ENCODE peak calls at places on chromosomes 1 and 21, in seven cellular contexts. One of them, this sample, is unnamed.

GRCh38 chr21:41777934-41778815 is 11.3 kb upstream of the RIPK4 start:
- DNase-seq in activated CD4-positive, alpha-beta T cell treated with anti-CD3 and anti-CD28 coated beads for 48 hours: peak
- DNase-seq in GM03348: peak
- DNase-seq in fibroblast of villous mesenchyme: peak
- DNase-seq in GM04504: peak
- DNase-seq in stimulated activated CD4-positive, alpha-beta T cell treated with anti-CD3 and anti-CD28 coated beads, Interleukin-1b, Interleukin-23, amount 100 ng/mL, for 24 hours: no peak
- DNase-seq in Jurkat, Clone E6-1: no peak
- DNase-seq in this sample: peak

GRCh38 chr21:42809577-42810440 is 69.5 kb downstream of the WDR4 start:
- DNase-seq in activated CD4-positive, alpha-beta T cell treated with anti-CD3 and anti-CD28 coated beads for 48 hours: no peak
- DNase-seq in GM03348: no peak
- DNase-seq in fibroblast of villous mesenchyme: no peak
- DNase-seq in GM04504: no peak
- DNase-seq in stimulated activated CD4-positive, alpha-beta T cell treated with anti-CD3 and anti-CD28 coated beads, Interleukin-1b, Interleukin-23, amount 100 ng/mL, for 24 hours: no peak
- DNase-seq in Jurkat, Clone E6-1: no peak
- DNase-seq in this sample: no peak

GRCh38 chr21:19908386-19908785 is 1089.8 kb upstream of the NCAM2 start:
- DNase-seq in activated CD4-positive, alpha-beta T cell treated with anti-CD3 and anti-CD28 coated beads for 48 hours: no peak
- DNase-seq in GM03348: no peak
- DNase-seq in fibroblast of villous mesenchyme: no peak
- DNase-seq in GM04504: no peak
- DNase-seq in stimulated activated CD4-positive, alpha-beta T cell treated with anti-CD3 and anti-CD28 coated beads, Interleukin-1b, Interleukin-23, amount 100 ng/mL, for 24 hours: no peak
- DNase-seq in Jurkat, Clone E6-1: peak
- DNase-seq in this sample: no peak

GRCh38 chr1:38733761-38734160 is 125.8 kb downstream of the RRAGC start:
- DNase-seq in activated CD4-positive, alpha-beta T cell treated with anti-CD3 and anti-CD28 coated beads for 48 hours: no peak
- DNase-seq in GM03348: no peak
- DNase-seq in fibroblast of villous mesenchyme: no peak
- DNase-seq in GM04504: no peak
- DNase-seq in stimulated activated CD4-positive, alpha-beta T cell treated with anti-CD3 and anti-CD28 coated beads, Interleukin-1b, Interleukin-23, amount 100 ng/mL, for 24 hours: no peak
- DNase-seq in Jurkat, Clone E6-1: no peak
- DNase-seq in this sample: no peak

GRCh38 chr1:54965624-54966340 is 14.6 kb upstream of the TMEM61 start:
- DNase-seq in activated CD4-positive, alpha-beta T cell treated with anti-CD3 and anti-CD28 coated beads for 48 hours: no peak
- DNase-seq in GM03348: no peak
- DNase-seq in fibroblast of villous mesenchyme: peak
- DNase-seq in GM04504: no peak
- DNase-seq in stimulated activated CD4-positive, alpha-beta T cell treated with anti-CD3 and anti-CD28 coated beads, Interleukin-1b, Interleukin-23, amount 100 ng/mL, for 24 hours: no peak
- DNase-seq in Jurkat, Clone E6-1: no peak
- DNase-seq in this sample: peak

GRCh38 chr1:214989341-214989740 is 93.2 kb upstream of the KCNK2 start:
- DNase-seq in activated CD4-positive, alpha-beta T cell treated with anti-CD3 and anti-CD28 coated beads for 48 hours: no peak
- DNase-seq in GM03348: peak
- DNase-seq in fibroblast of villous mesenchyme: no peak
- DNase-seq in GM04504: peak
- DNase-seq in stimulated activated CD4-positive, alpha-beta T cell treated with anti-CD3 and anti-CD28 coated beads, Interleukin-1b, Interleukin-23, amount 100 ng/mL, for 24 hours: no peak
- DNase-seq in Jurkat, Clone E6-1: no peak
- DNase-seq in this sample: peak

GRCh38 chr1:91806777-91807700 is 78.9 kb downstream of the TGFBR3 start:
- DNase-seq in activated CD4-positive, alpha-beta T cell treated with anti-CD3 and anti-CD28 coated beads for 48 hours: no peak
- DNase-seq in GM03348: peak
- DNase-seq in fibroblast of villous mesenchyme: peak
- DNase-seq in GM04504: no peak
- DNase-seq in stimulated activated CD4-positive, alpha-beta T cell treated with anti-CD3 and anti-CD28 coated beads, Interleukin-1b, Interleukin-23, amount 100 ng/mL, for 24 hours: no peak
- DNase-seq in Jurkat, Clone E6-1: no peak
- DNase-seq in this sample: peak

GRCh38 chr1:41278076-41278475 is 36.0 kb upstream of the SCMH1 start:
- DNase-seq in activated CD4-positive, alpha-beta T cell treated with anti-CD3 and anti-CD28 coated beads for 48 hours: no peak
- DNase-seq in GM03348: no peak
- DNase-seq in fibroblast of villous mesenchyme: no peak
- DNase-seq in GM04504: no peak
- DNase-seq in stimulated activated CD4-positive, alpha-beta T cell treated with anti-CD3 and anti-CD28 coated beads, Interleukin-1b, Interleukin-23, amount 100 ng/mL, for 24 hours: no peak
- DNase-seq in Jurkat, Clone E6-1: no peak
- DNase-seq in this sample: no peak

GRCh38 chr1:12165342-12165741 is 1.4 kb upstream of the TNFRSF1B start:
- DNase-seq in activated CD4-positive, alpha-beta T cell treated with anti-CD3 and anti-CD28 coated beads for 48 hours: no peak
- DNase-seq in GM03348: no peak
- DNase-seq in fibroblast of villous mesenchyme: no peak
- DNase-seq in GM04504: no peak
- DNase-seq in stimulated activated CD4-positive, alpha-beta T cell treated with anti-CD3 and anti-CD28 coated beads, Interleukin-1b, Interleukin-23, amount 100 ng/mL, for 24 hours: no peak
- DNase-seq in Jurkat, Clone E6-1: no peak
- DNase-seq in this sample: no peak

GRCh38 chr1:200154069-200154767 is 126.7 kb downstream of the NR5A2 start:
- DNase-seq in activated CD4-positive, alpha-beta T cell treated with anti-CD3 and anti-CD28 coated beads for 48 hours: peak
- DNase-seq in GM03348: no peak
- DNase-seq in fibroblast of villous mesenchyme: no peak
- DNase-seq in GM04504: no peak
- DNase-seq in stimulated activated CD4-positive, alpha-beta T cell treated with anti-CD3 and anti-CD28 coated beads, Interleukin-1b, Interleukin-23, amount 100 ng/mL, for 24 hours: no peak
- DNase-seq in Jurkat, Clone E6-1: peak
- DNase-seq in this sample: peak

GRCh38 chr1:159922499-159923202 is 2.7 kb downstream of the TAGLN2 start:
- DNase-seq in activated CD4-positive, alpha-beta T cell treated with anti-CD3 and anti-CD28 coated beads for 48 hours: no peak
- DNase-seq in GM03348: peak
- DNase-seq in fibroblast of villous mesenchyme: peak
- DNase-seq in GM04504: peak
- DNase-seq in stimulated activated CD4-positive, alpha-beta T cell treated with anti-CD3 and anti-CD28 coated beads, Interleukin-1b, Interleukin-23, amount 100 ng/mL, for 24 hours: no peak
- DNase-seq in Jurkat, Clone E6-1: no peak
- DNase-seq in this sample: no peak

GRCh38 chr1:226429051-226429461 is 21.2 kb upstream of the PARP1 start:
- DNase-seq in activated CD4-positive, alpha-beta T cell treated with anti-CD3 and anti-CD28 coated beads for 48 hours: no peak
- DNase-seq in GM03348: no peak
- DNase-seq in fibroblast of villous mesenchyme: no peak
- DNase-seq in GM04504: no peak
- DNase-seq in stimulated activated CD4-positive, alpha-beta T cell treated with anti-CD3 and anti-CD28 coated beads, Interleukin-1b, Interleukin-23, amount 100 ng/mL, for 24 hours: no peak
- DNase-seq in Jurkat, Clone E6-1: peak
- DNase-seq in this sample: no peak

GRCh38 chr1:29586991-29587745 is 350.8 kb downstream of the PTPRU start:
- DNase-seq in activated CD4-positive, alpha-beta T cell treated with anti-CD3 and anti-CD28 coated beads for 48 hours: no peak
- DNase-seq in GM03348: no peak
- DNase-seq in fibroblast of villous mesenchyme: no peak
- DNase-seq in GM04504: no peak
- DNase-seq in stimulated activated CD4-positive, alpha-beta T cell treated with anti-CD3 and anti-CD28 coated beads, Interleukin-1b, Interleukin-23, amount 100 ng/mL, for 24 hours: no peak
- DNase-seq in Jurkat, Clone E6-1: no peak
- DNase-seq in this sample: no peak

GRCh38 chr1:3664700-3665375 is 12.5 kb downstream of the TP73 start:
- DNase-seq in activated CD4-positive, alpha-beta T cell treated with anti-CD3 and anti-CD28 coated beads for 48 hours: no peak
- DNase-seq in GM03348: no peak
- DNase-seq in fibroblast of villous mesenchyme: no peak
- DNase-seq in GM04504: no peak
- DNase-seq in stimulated activated CD4-positive, alpha-beta T cell treated with anti-CD3 and anti-CD28 coated beads, Interleukin-1b, Interleukin-23, amount 100 ng/mL, for 24 hours: no peak
- DNase-seq in Jurkat, Clone E6-1: no peak
- DNase-seq in this sample: no peak

GRCh38 chr1:200048244-200048643 is 20.7 kb downstream of the NR5A2 start:
- DNase-seq in activated CD4-positive, alpha-beta T cell treated with anti-CD3 and anti-CD28 coated beads for 48 hours: no peak
- DNase-seq in GM03348: no peak
- DNase-seq in fibroblast of villous mesenchyme: no peak
- DNase-seq in GM04504: no peak
- DNase-seq in stimulated activated CD4-positive, alpha-beta T cell treated with anti-CD3 and anti-CD28 coated beads, Interleukin-1b, Interleukin-23, amount 100 ng/mL, for 24 hours: no peak
- DNase-seq in Jurkat, Clone E6-1: no peak
- DNase-seq in this sample: no peak

GRCh38 chr1:48673725-48674124 is 103.0 kb downstream of the BEND5 start:
- DNase-seq in activated CD4-positive, alpha-beta T cell treated with anti-CD3 and anti-CD28 coated beads for 48 hours: no peak
- DNase-seq in GM03348: no peak
- DNase-seq in fibroblast of villous mesenchyme: no peak
- DNase-seq in GM04504: no peak
- DNase-seq in stimulated activated CD4-positive, alpha-beta T cell treated with anti-CD3 and anti-CD28 coated beads, Interleukin-1b, Interleukin-23, amount 100 ng/mL, for 24 hours: no peak
- DNase-seq in Jurkat, Clone E6-1: no peak
- DNase-seq in this sample: no peak

GRCh38 chr1:32900956-32901822 is at the start of gene TMEM54:
- DNase-seq in activated CD4-positive, alpha-beta T cell treated with anti-CD3 and anti-CD28 coated beads for 48 hours: no peak
- DNase-seq in GM03348: peak
- DNase-seq in fibroblast of villous mesenchyme: no peak
- DNase-seq in GM04504: no peak
- DNase-seq in stimulated activated CD4-positive, alpha-beta T cell treated with anti-CD3 and anti-CD28 coated beads, Interleukin-1b, Interleukin-23, amount 100 ng/mL, for 24 hours: no peak
- DNase-seq in Jurkat, Clone E6-1: no peak
- DNase-seq in this sample: no peak

GRCh38 chr1:231443363-231443762 is 21.3 kb upstream of the EGLN1 start:
- DNase-seq in activated CD4-positive, alpha-beta T cell treated with anti-CD3 and anti-CD28 coated beads for 48 hours: no peak
- DNase-seq in GM03348: no peak
- DNase-seq in fibroblast of villous mesenchyme: no peak
- DNase-seq in GM04504: no peak
- DNase-seq in stimulated activated CD4-positive, alpha-beta T cell treated with anti-CD3 and anti-CD28 coated beads, Interleukin-1b, Interleukin-23, amount 100 ng/mL, for 24 hours: no peak
- DNase-seq in Jurkat, Clone E6-1: no peak
- DNase-seq in this sample: no peak

GRCh38 chr1:206885341-206886060 is 11.7 kb upstream of the IL24 start:
- DNase-seq in activated CD4-positive, alpha-beta T cell treated with anti-CD3 and anti-CD28 coated beads for 48 hours: no peak
- DNase-seq in GM03348: no peak
- DNase-seq in fibroblast of villous mesenchyme: no peak
- DNase-seq in GM04504: no peak
- DNase-seq in stimulated activated CD4-positive, alpha-beta T cell treated with anti-CD3 and anti-CD28 coated beads, Interleukin-1b, Interleukin-23, amount 100 ng/mL, for 24 hours: no peak
- DNase-seq in Jurkat, Clone E6-1: no peak
- DNase-seq in this sample: peak

GRCh38 chr1:66764994-66765578 is 12.8 kb downstream of the DYNLT5 start:
- DNase-seq in activated CD4-positive, alpha-beta T cell treated with anti-CD3 and anti-CD28 coated beads for 48 hours: peak
- DNase-seq in GM03348: peak
- DNase-seq in fibroblast of villous mesenchyme: peak
- DNase-seq in GM04504: no peak
- DNase-seq in stimulated activated CD4-positive, alpha-beta T cell treated with anti-CD3 and anti-CD28 coated beads, Interleukin-1b, Interleukin-23, amount 100 ng/mL, for 24 hours: peak
- DNase-seq in Jurkat, Clone E6-1: peak
- DNase-seq in this sample: peak

GRCh38 chr1:205665216-205665757 is 15.0 kb downstream of the SLC45A3 start:
- DNase-seq in activated CD4-positive, alpha-beta T cell treated with anti-CD3 and anti-CD28 coated beads for 48 hours: no peak
- DNase-seq in GM03348: no peak
- DNase-seq in fibroblast of villous mesenchyme: no peak
- DNase-seq in GM04504: no peak
- DNase-seq in stimulated activated CD4-positive, alpha-beta T cell treated with anti-CD3 and anti-CD28 coated beads, Interleukin-1b, Interleukin-23, amount 100 ng/mL, for 24 hours: no peak
- DNase-seq in Jurkat, Clone E6-1: peak
- DNase-seq in this sample: no peak

GRCh38 chr1:19809044-19809750 is 5.9 kb downstream of the RNF186 start:
- DNase-seq in activated CD4-positive, alpha-beta T cell treated with anti-CD3 and anti-CD28 coated beads for 48 hours: no peak
- DNase-seq in GM03348: no peak
- DNase-seq in fibroblast of villous mesenchyme: no peak
- DNase-seq in GM04504: no peak
- DNase-seq in stimulated activated CD4-positive, alpha-beta T cell treated with anti-CD3 and anti-CD28 coated beads, Interleukin-1b, Interleukin-23, amount 100 ng/mL, for 24 hours: no peak
- DNase-seq in Jurkat, Clone E6-1: no peak
- DNase-seq in this sample: no peak

GRCh38 chr1:53878492-53879105 is 11.0 kb downstream of the YIPF1 start:
- DNase-seq in activated CD4-positive, alpha-beta T cell treated with anti-CD3 and anti-CD28 coated beads for 48 hours: no peak
- DNase-seq in GM03348: peak
- DNase-seq in fibroblast of villous mesenchyme: peak
- DNase-seq in GM04504: peak
- DNase-seq in stimulated activated CD4-positive, alpha-beta T cell treated with anti-CD3 and anti-CD28 coated beads, Interleukin-1b, Interleukin-23, amount 100 ng/mL, for 24 hours: no peak
- DNase-seq in Jurkat, Clone E6-1: no peak
- DNase-seq in this sample: peak

GRCh38 chr1:228141082-228141870 is 1.2 kb downstream of the GUK1 start:
- DNase-seq in activated CD4-positive, alpha-beta T cell treated with anti-CD3 and anti-CD28 coated beads for 48 hours: peak
- DNase-seq in GM03348: peak
- DNase-seq in fibroblast of villous mesenchyme: peak
- DNase-seq in GM04504: no peak
- DNase-seq in stimulated activated CD4-positive, alpha-beta T cell treated with anti-CD3 and anti-CD28 coated beads, Interleukin-1b, Interleukin-23, amount 100 ng/mL, for 24 hours: no peak
- DNase-seq in Jurkat, Clone E6-1: no peak
- DNase-seq in this sample: no peak

GRCh38 chr1:2317230-2318065 is 73.9 kb downstream of the MORN1 start:
- DNase-seq in activated CD4-positive, alpha-beta T cell treated with anti-CD3 and anti-CD28 coated beads for 48 hours: no peak
- DNase-seq in GM03348: no peak
- DNase-seq in fibroblast of villous mesenchyme: no peak
- DNase-seq in GM04504: no peak
- DNase-seq in stimulated activated CD4-positive, alpha-beta T cell treated with anti-CD3 and anti-CD28 coated beads, Interleukin-1b, Interleukin-23, amount 100 ng/mL, for 24 hours: no peak
- DNase-seq in Jurkat, Clone E6-1: no peak
- DNase-seq in this sample: no peak

GRCh38 chr1:33342041-33342723 is 21.3 kb upstream of the A3GALT2 start:
- DNase-seq in activated CD4-positive, alpha-beta T cell treated with anti-CD3 and anti-CD28 coated beads for 48 hours: no peak
- DNase-seq in GM03348: peak
- DNase-seq in fibroblast of villous mesenchyme: peak
- DNase-seq in GM04504: peak
- DNase-seq in stimulated activated CD4-positive, alpha-beta T cell treated with anti-CD3 and anti-CD28 coated beads, Interleukin-1b, Interleukin-23, amount 100 ng/mL, for 24 hours: no peak
- DNase-seq in Jurkat, Clone E6-1: no peak
- DNase-seq in this sample: peak

GRCh38 chr1:5814046-5814619 is 178.1 kb downstream of the NPHP4 start:
- DNase-seq in activated CD4-positive, alpha-beta T cell treated with anti-CD3 and anti-CD28 coated beads for 48 hours: no peak
- DNase-seq in GM03348: no peak
- DNase-seq in fibroblast of villous mesenchyme: no peak
- DNase-seq in GM04504: no peak
- DNase-seq in stimulated activated CD4-positive, alpha-beta T cell treated with anti-CD3 and anti-CD28 coated beads, Interleukin-1b, Interleukin-23, amount 100 ng/mL, for 24 hours: no peak
- DNase-seq in Jurkat, Clone E6-1: no peak
- DNase-seq in this sample: no peak

GRCh38 chr1:206466840-206467649 is 3.2 kb upstream of the IKBKE start:
- DNase-seq in activated CD4-positive, alpha-beta T cell treated with anti-CD3 and anti-CD28 coated beads for 48 hours: no peak
- DNase-seq in GM03348: no peak
- DNase-seq in fibroblast of villous mesenchyme: no peak
- DNase-seq in GM04504: no peak
- DNase-seq in stimulated activated CD4-positive, alpha-beta T cell treated with anti-CD3 and anti-CD28 coated beads, Interleukin-1b, Interleukin-23, amount 100 ng/mL, for 24 hours: no peak
- DNase-seq in Jurkat, Clone E6-1: peak
- DNase-seq in this sample: no peak

GRCh38 chr1:205373022-205373421 is 16.3 kb upstream of the KLHDC8A start:
- DNase-seq in activated CD4-positive, alpha-beta T cell treated with anti-CD3 and anti-CD28 coated beads for 48 hours: no peak
- DNase-seq in GM03348: no peak
- DNase-seq in fibroblast of villous mesenchyme: no peak
- DNase-seq in GM04504: no peak
- DNase-seq in stimulated activated CD4-positive, alpha-beta T cell treated with anti-CD3 and anti-CD28 coated beads, Interleukin-1b, Interleukin-23, amount 100 ng/mL, for 24 hours: no peak
- DNase-seq in Jurkat, Clone E6-1: no peak
- DNase-seq in this sample: peak

GRCh38 chr1:41487729-41488598 is 3.5 kb upstream of the EDN2 start:
- DNase-seq in activated CD4-positive, alpha-beta T cell treated with anti-CD3 and anti-CD28 coated beads for 48 hours: no peak
- DNase-seq in GM03348: no peak
- DNase-seq in fibroblast of villous mesenchyme: no peak
- DNase-seq in GM04504: no peak
- DNase-seq in stimulated activated CD4-positive, alpha-beta T cell treated with anti-CD3 and anti-CD28 coated beads, Interleukin-1b, Interleukin-23, amount 100 ng/mL, for 24 hours: no peak
- DNase-seq in Jurkat, Clone E6-1: no peak
- DNase-seq in this sample: no peak

GRCh38 chr1:167095368-167095767 is 1.5 kb downstream of the STYXL2 start:
- DNase-seq in activated CD4-positive, alpha-beta T cell treated with anti-CD3 and anti-CD28 coated beads for 48 hours: no peak
- DNase-seq in GM03348: peak
- DNase-seq in fibroblast of villous mesenchyme: peak
- DNase-seq in GM04504: peak
- DNase-seq in stimulated activated CD4-positive, alpha-beta T cell treated with anti-CD3 and anti-CD28 coated beads, Interleukin-1b, Interleukin-23, amount 100 ng/mL, for 24 hours: no peak
- DNase-seq in Jurkat, Clone E6-1: peak
- DNase-seq in this sample: peak

GRCh38 chr1:201582261-201582951 is 43.5 kb downstream of the NAV1 start:
- DNase-seq in activated CD4-positive, alpha-beta T cell treated with anti-CD3 and anti-CD28 coated beads for 48 hours: no peak
- DNase-seq in GM03348: peak
- DNase-seq in fibroblast of villous mesenchyme: peak
- DNase-seq in GM04504: no peak
- DNase-seq in stimulated activated CD4-positive, alpha-beta T cell treated with anti-CD3 and anti-CD28 coated beads, Interleukin-1b, Interleukin-23, amount 100 ng/mL, for 24 hours: no peak
- DNase-seq in Jurkat, Clone E6-1: no peak
- DNase-seq in this sample: peak

GRCh38 chr1:109391161-109391556 is 6.6 kb downstream of the SORT1 start:
- DNase-seq in activated CD4-positive, alpha-beta T cell treated with anti-CD3 and anti-CD28 coated beads for 48 hours: no peak
- DNase-seq in GM03348: peak
- DNase-seq in fibroblast of villous mesenchyme: peak
- DNase-seq in GM04504: no peak
- DNase-seq in stimulated activated CD4-positive, alpha-beta T cell treated with anti-CD3 and anti-CD28 coated beads, Interleukin-1b, Interleukin-23, amount 100 ng/mL, for 24 hours: no peak
- DNase-seq in Jurkat, Clone E6-1: no peak
- DNase-seq in this sample: no peak

GRCh38 chr1:94550396-94550795 is 8.8 kb upstream of the F3 start:
- DNase-seq in activated CD4-positive, alpha-beta T cell treated with anti-CD3 and anti-CD28 coated beads for 48 hours: no peak
- DNase-seq in GM03348: no peak
- DNase-seq in fibroblast of villous mesenchyme: no peak
- DNase-seq in GM04504: no peak
- DNase-seq in stimulated activated CD4-positive, alpha-beta T cell treated with anti-CD3 and anti-CD28 coated beads, Interleukin-1b, Interleukin-23, amount 100 ng/mL, for 24 hours: no peak
- DNase-seq in Jurkat, Clone E6-1: no peak
- DNase-seq in this sample: no peak